ENCODE peak calls at places on chromosomes 2 and 18, in four cellular contexts. J is GM12865, D is neural progenitor cell, S is mesothelial cell of epicardium. P is an unnamed sample.

GRCh38 chr18:5982332-5982731 is 87.0 kb upstream of the TMEM200C start:
- DNase-seq in J (peak; percentile 66), D (no peak), S (no peak), P (no peak)

GRCh38 chr2:160407393-160408204 is 86.0 kb downstream of the RBMS1 start:
- DNase-seq in J (peak; percentile 46), D (peak; percentile 86), S (peak; percentile 41), P (peak; percentile 67)

GRCh38 chr2:174965992-174966789 is 39.0 kb downstream of the CHN1 start:
- DNase-seq in J (no peak), D (peak; percentile 10), S (no peak), P (no peak)

GRCh38 chr2:797993-798392 is 120.8 kb upstream of the TMEM18 start:
- DNase-seq in J (no peak), D (no peak), S (no peak), P (no peak)

GRCh38 chr18:54690198-54690597 is 99.2 kb downstream of the DYNAP start:
- DNase-seq in J (no peak), D (no peak), S (no peak), P (no peak)

GRCh38 chr18:61891271-61891670 is 1.5 kb downstream of the RNF152 start:
- DNase-seq in J (no peak), D (no peak), S (no peak), P (no peak)

GRCh38 chr2:241798081-241798630 is 10.8 kb upstream of the NEU4 start:
- DNase-seq in J (no peak), D (no peak), S (peak; percentile 16), P (peak; percentile 12)

GRCh38 chr2:182941939-182942338 is 75.5 kb upstream of the FRZB start:
- DNase-seq in J (no peak), D (no peak), S (no peak), P (no peak)

GRCh38 chr2:20521682-20522189 is 74.9 kb downstream of the RHOB start:
- DNase-seq in J (no peak), D (no peak), S (no peak), P (no peak)

GRCh38 chr2:179963626-179964025 is 43.5 kb downstream of the CWC22 start:
- DNase-seq in J (no peak), D (no peak), S (no peak), P (no peak)

GRCh38 chr2:238722181-238722580 is 125.7 kb upstream of the TWIST2 start:
- DNase-seq in J (no peak), D (no peak), S (no peak), P (no peak)

GRCh38 chr2:238722883-238723282 is 125.0 kb upstream of the TWIST2 start:
- DNase-seq in J (no peak), D (no peak), S (no peak), P (no peak)

GRCh38 chr2:238719641-238720040 is 128.2 kb upstream of the TWIST2 start:
- DNase-seq in J (no peak), D (no peak), S (no peak), P (no peak)

GRCh38 chr2:238717084-238717483 is 130.8 kb upstream of the TWIST2 start:
- DNase-seq in J (no peak), D (no peak), S (no peak), P (no peak)

DNA sequence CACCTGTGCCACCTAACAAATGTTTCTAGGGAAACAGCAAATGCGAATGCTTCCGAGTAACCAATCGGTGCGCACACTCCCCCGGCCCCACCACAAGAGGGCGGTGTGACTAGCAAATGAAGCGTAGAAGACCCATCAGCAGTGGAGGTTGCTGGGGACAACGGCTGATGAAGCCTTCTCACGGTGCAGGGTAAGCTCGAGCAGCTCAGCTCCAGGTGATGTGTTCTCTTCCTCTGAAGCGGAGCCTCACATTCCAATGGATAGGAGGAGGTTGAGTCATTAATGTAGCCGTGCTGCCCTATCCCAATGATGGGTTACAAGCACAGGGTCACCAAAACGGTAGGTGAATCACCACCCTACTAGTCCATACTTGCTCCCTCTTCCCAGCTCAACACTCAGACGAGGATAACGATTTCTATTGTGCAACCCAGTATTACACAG is 127.6 kb upstream of the TWIST2 start:
- DNase-seq in J (peak; percentile 38), D (peak; percentile 77), S (no peak), P (peak; percentile 58)
- TF ChIP-seq CTCF in J (peak; percentile 59), D (peak; percentile 80), S (peak; percentile 52), P (peak; percentile 30)

GRCh38 chr2:238106698-238107524 is 6.8 kb downstream of the ESPNL start:
- DNase-seq in J (no peak), D (peak; percentile 67), S (no peak), P (peak; percentile 70)
- TF ChIP-seq CTCF in J (peak; percentile 56), D (peak; percentile 53), S (no peak), P (peak; percentile 19)

GRCh38 chr2:99725810-99726209 is 236.0 kb upstream of the REV1 start:
- DNase-seq in J (no peak), D (no peak), S (no peak), P (no peak)
- TF ChIP-seq CTCF in J (no peak), D (peak; percentile 44), S (peak; percentile 21), P (no peak)

DNA sequence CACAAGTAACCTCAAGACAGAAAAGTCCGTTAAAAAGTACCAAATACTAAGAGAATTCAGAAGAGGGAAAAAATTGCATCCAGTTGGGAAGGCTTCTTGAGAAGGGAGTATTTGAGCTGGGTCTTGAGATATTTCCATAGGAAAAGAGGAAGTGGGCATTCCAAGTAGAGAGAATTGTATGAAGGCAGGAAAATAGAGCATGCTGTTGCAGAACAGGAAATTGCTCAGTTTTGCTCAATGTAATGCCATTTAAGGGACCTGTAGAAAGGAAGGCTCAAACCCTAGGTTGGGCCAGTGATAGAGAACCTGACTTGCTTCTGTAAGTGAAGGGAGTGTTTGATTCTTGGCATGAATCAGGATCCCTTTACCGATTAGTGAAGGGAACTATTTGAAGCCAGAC is 1.0 kb upstream of the ZC3H8 start:
- DNase-seq in J (no peak), D (no peak), S (no peak), P (no peak)
- TF ChIP-seq CTCF in J (no peak), D (no peak), S (no peak), P (no peak)

GRCh38 chr2:28406276-28407096 is 13.8 kb downstream of the FOSL2 start:
- DNase-seq in J (no peak), D (no peak), S (no peak), P (no peak)
- TF ChIP-seq CTCF in J (no peak), D (no peak), S (no peak), P (no peak)

DNA sequence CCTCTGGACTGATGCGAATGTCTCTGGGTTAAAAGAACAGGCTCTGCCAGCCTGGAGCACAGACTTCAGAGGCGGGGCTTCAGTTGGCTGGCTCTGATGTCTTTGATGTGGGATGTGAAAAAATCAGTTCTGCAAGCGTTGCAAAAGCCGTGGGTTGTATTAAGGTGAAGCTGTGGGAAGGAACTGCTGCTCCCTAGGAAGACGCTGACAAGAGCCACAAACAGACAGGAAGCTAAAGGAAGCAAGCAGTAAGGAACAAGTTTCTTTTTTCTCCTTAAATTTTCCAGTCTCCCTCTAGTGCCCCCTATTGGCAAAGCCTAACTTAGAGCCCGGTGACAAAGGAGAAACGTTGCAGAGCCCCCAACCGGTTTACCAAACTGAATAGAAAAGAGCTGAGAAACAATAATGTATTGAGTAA is 239.0 kb downstream of the CCDC178 start:
- DNase-seq in J (peak; percentile 2), D (peak; percentile 72), S (no peak), P (no peak)
- TF ChIP-seq CTCF in J (peak; percentile 37), D (peak; percentile 83), S (no peak), P (no peak)

GRCh38 chr2:236942554-236942953 is 143.1 kb upstream of the COPS8 start:
- DNase-seq in J (no peak), D (no peak), S (no peak), P (no peak)
- TF ChIP-seq CTCF in J (no peak), D (no peak), S (no peak), P (no peak)

GRCh38 chr2:1854747-1855146 is 110.4 kb upstream of the PXDN start:
- DNase-seq in J (no peak), D (peak; percentile 86), S (no peak), P (peak; percentile 39)
- TF ChIP-seq CTCF in J (no peak), D (peak; percentile 77), S (peak; percentile 21), P (no peak)

P was measured in GM20000.